ENCODE peak calls at places on chromosome 12, in five cellular contexts. P is HEK293T, I is HepG2, E is NT2/D1, H is GM12878. J is an unnamed sample.

GRCh38 chr12:130958557-130959140 is 4.9 kb downstream of the ADGRD1 start:
- DNase-seq in P (no peak), I (no peak), E (no peak), H (no peak), J (no peak)

GRCh38 chr12:71556881-71557280 is 106.8 kb downstream of the ZFC3H1 start:
- DNase-seq in P (no peak), I (peak; percentile 18), E (peak; percentile 62), H (no peak), J (peak; percentile 34)

GRCh38 chr12:101230547-101230946 is 20.5 kb upstream of the SLC5A8 start:
- DNase-seq in P (no peak), I (no peak), E (no peak), H (no peak), J (no peak)

GRCh38 chr12:95963104-95963503 is 20.0 kb downstream of the AMDHD1 start:
- DNase-seq in P (no peak), I (no peak), E (no peak), H (no peak), J (no peak)

GRCh38 chr12:46221255-46222128 is 47.4 kb downstream of the SLC38A1 start:
- DNase-seq in P (no peak), I (no peak), E (no peak), H (no peak), J (no peak)

GRCh38 chr12:52037248-52037861 is 13.9 kb upstream of the NR4A1 start:
- DNase-seq in P (peak; percentile 52), I (no peak), E (no peak), H (no peak), J (peak; percentile 75)

GRCh38 chr12:95574799-95575452 is 23.6 kb upstream of the USP44 start:
- DNase-seq in P (peak; percentile 46), I (peak; percentile 31), E (no peak), H (no peak), J (no peak)

GRCh38 chr12:3820122-3820521 is 53.1 kb downstream of the PARP11 start:
- DNase-seq in P (no peak), I (peak; percentile 24), E (no peak), H (no peak), J (no peak)

GRCh38 chr12:94167071-94167806 is 18.9 kb downstream of the PLXNC1 start:
- DNase-seq in P (no peak), I (no peak), E (no peak), H (no peak), J (no peak)

GRCh38 chr12:115338566-115339294 is 654.8 kb upstream of the TBX3 start:
- DNase-seq in P (no peak), I (no peak), E (peak; percentile 22), H (peak; percentile 67), J (no peak)

GRCh38 chr12:46233418-46233817 is 35.4 kb downstream of the SLC38A1 start:
- DNase-seq in P (no peak), I (no peak), E (no peak), H (no peak), J (no peak)

GRCh38 chr12:110566993-110567392 is 16.1 kb downstream of the PPTC7 start:
- DNase-seq in P (no peak), I (no peak), E (no peak), H (no peak), J (peak; percentile 35)
- TF ChIP-seq SUZ12 in P (no peak), I (no peak), E (no peak), H (no peak), J (no peak)

GRCh38 chr12:110916295-110916875 is 4.0 kb downstream of the MYL2 start:
- DNase-seq in P (no peak), I (no peak), E (no peak), H (no peak), J (no peak)
- TF ChIP-seq SUZ12 in P (no peak), I (no peak), E (no peak), H (no peak), J (no peak)

DNA sequence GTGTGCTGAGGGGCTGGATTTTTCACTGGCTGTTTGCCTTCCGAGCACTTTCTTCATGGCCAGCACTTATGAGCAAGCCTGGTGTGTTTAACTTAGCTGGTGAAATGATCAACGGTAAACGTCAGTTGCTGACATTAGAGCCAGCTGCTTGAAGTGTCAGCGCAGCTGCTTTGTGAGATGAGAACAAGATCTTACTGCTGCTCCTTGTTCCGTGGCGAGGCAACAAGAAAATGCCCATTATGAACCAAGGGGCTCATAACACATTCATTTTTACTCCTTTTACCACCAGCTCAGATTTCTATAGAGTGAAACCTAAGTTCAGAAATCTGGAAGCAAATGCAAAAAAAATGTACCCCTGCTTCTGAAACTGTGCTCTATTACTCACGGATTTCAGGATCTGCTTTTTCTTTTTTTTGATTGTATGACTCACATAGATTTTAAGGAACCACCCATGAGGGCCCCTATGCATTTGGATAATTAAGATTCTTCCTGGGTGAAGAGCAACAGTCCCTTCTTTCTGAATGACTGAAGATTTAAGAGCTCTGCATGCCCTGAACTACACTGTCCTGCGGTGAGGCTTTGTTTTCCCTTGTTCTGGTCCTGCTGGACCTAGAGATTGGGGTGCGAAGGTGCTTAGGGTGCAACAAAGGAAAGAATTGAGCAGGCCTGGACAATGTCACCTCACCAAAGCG is 74.3 kb upstream of the CPM start:
- DNase-seq in P (no peak), I (no peak), E (peak; percentile 86), H (no peak), J (peak; percentile 49)
- TF ChIP-seq SUZ12 in P (no peak), I (no peak), E (no peak), H (no peak), J (no peak)

GRCh38 chr12:80715850-80716249 is 862 bp upstream of the MYF5 start:
- DNase-seq in P (no peak), I (no peak), E (no peak), H (no peak), J (no peak)

GRCh38 chr12:80714055-80714454 is 2.7 kb upstream of the MYF5 start:
- DNase-seq in P (no peak), I (no peak), E (no peak), H (no peak), J (no peak)

GRCh38 chr12:80713419-80713818 is 3.3 kb upstream of the MYF5 start:
- DNase-seq in P (no peak), I (no peak), E (no peak), H (no peak), J (no peak)

GRCh38 chr12:80712866-80713265 is 3.8 kb upstream of the MYF5 start:
- DNase-seq in P (no peak), I (no peak), E (no peak), H (no peak), J (no peak)

DNA sequence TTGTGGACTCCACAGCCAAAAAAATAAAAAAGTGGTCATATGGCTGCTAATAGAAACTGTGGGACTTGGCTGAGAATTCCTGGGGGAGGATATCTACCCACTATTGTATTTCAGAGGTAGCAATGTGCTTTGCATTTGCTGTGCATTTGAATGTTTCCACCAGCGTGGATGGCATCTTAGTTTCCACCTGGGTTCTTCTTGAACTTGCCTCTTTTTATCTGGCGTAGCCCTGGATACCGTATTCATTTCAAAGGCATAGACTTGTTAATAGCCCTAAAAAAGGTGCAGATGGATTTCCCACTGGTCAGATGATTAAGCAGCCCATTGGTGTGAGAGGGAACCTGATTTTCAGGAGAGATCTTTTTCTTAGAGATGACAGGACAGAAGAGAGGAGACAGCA is 1.9 kb upstream of the MYF5 start:
- DNase-seq in P (no peak), I (no peak), E (no peak), H (no peak), J (no peak)
- TF ChIP-seq SUZ12 in P (no peak), I (no peak), E (no peak), H (no peak), J (no peak)

GRCh38 chr12:14893471-14894250 is 8.0 kb upstream of the MGP start:
- DNase-seq in P (no peak), I (no peak), E (no peak), H (no peak), J (no peak)

GRCh38 chr12:14892726-14893442 is 7.2 kb upstream of the MGP start:
- DNase-seq in P (no peak), I (peak; percentile 5), E (no peak), H (no peak), J (no peak)

GRCh38 chr12:14900521-14901227 is 15.0 kb upstream of the MGP start:
- DNase-seq in P (no peak), I (no peak), E (no peak), H (no peak), J (no peak)

GRCh38 chr12:14901228-14901562 is 15.5 kb upstream of the MGP start:
- DNase-seq in P (no peak), I (no peak), E (no peak), H (no peak), J (no peak)

GRCh38 chr12:14896477-14897184 is 11.0 kb upstream of the MGP start:
- DNase-seq in P (no peak), I (no peak), E (no peak), H (no peak), J (no peak)
- TF ChIP-seq SUZ12 in P (no peak), I (no peak), E (no peak), H (no peak), J (no peak)

GRCh38 chr12:109608796-109609195 is 35.2 kb downstream of the MVK start:
- DNase-seq in P (no peak), I (no peak), E (no peak), H (no peak), J (no peak)

GRCh38 chr12:109607618-109608017 is 34.0 kb downstream of the MVK start:
- DNase-seq in P (no peak), I (no peak), E (no peak), H (no peak), J (no peak)

GRCh38 chr12:109609256-109609821 is 35.7 kb downstream of the MVK start:
- DNase-seq in P (no peak), I (no peak), E (no peak), H (no peak), J (no peak)

GRCh38 chr12:109606261-109607028 is 32.9 kb downstream of the MVK start:
- DNase-seq in P (no peak), I (peak; percentile 66), E (no peak), H (no peak), J (no peak)

GRCh38 chr12:109608270-109608669 is 34.7 kb downstream of the MVK start:
- DNase-seq in P (no peak), I (no peak), E (no peak), H (no peak), J (no peak)
- TF ChIP-seq SUZ12 in P (no peak), I (no peak), E (no peak), H (no peak), J (no peak)

DNA sequence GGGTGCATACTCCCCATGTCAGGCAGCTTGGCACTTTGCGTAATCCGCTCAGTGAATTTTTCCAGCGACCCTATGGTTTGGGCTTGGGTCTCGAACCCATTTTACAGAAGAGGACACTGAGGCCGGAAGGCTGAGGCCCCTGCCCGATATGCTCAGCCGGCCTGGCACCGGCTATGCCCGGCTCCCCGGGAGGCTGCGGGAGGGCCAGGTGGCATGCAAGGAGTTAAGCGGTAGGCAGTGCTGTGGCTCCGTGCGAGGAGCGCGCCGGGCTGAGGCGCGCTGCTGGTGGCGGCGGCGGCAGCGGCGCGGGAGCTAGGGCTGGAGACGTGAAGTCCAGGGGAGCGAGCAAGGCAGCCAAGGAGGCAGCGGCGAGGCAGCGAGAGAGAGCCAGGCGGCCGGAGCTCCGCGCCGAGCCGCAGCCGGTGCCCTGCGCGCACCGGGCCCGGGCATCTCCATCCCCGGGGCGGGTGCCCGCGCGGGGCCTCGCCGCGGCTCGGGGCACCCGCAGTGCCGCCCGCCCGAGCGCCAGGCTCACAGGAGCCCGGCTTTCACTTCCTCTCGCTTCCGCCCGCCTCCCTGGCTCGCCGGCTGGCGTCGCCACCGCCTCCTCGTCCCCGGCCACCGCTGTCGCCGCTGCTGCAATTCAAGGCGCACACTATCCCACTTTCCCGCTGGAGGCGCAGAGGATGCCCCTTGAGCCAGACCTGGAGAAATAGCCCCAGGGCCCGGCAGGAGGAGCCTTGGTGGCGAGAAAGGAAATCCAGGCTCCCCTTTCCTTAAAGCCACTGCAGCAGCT is at the start of gene WSCD2:
- DNase-seq in P (peak; percentile 65), I (peak; percentile 9), E (peak; percentile 87), H (no peak), J (peak; percentile 67)
- TF ChIP-seq SUZ12 in P (no peak), I (no peak), E (no peak), H (no peak), J (peak; percentile 43)